ENCODE peak calls at places on chromosomes 6 and 20, in four cellular contexts. One of them, this sample, is unnamed.

GRCh38 chr6:25553502-25553901 is 98.5 kb upstream of the SCGN start:
- DNase-seq in GM10248: no peak
- DNase-seq in endothelial cell: no peak
- DNase-seq in uterus: no peak
- DNase-seq in this sample: no peak

GRCh38 chr6:148996815-148997214 is 250.0 kb downstream of the UST start:
- DNase-seq in GM10248: no peak
- DNase-seq in endothelial cell: no peak
- DNase-seq in uterus: no peak
- DNase-seq in this sample: no peak

GRCh38 chr6:113719545-113719944 is 137.6 kb upstream of the MARCKS start:
- DNase-seq in GM10248: no peak
- DNase-seq in endothelial cell: no peak
- DNase-seq in uterus: no peak
- DNase-seq in this sample: no peak

GRCh38 chr6:163335671-163336545 is 78.6 kb upstream of the QKI start:
- DNase-seq in GM10248: no peak
- DNase-seq in endothelial cell: peak
- DNase-seq in uterus: peak
- DNase-seq in this sample: no peak

GRCh38 chr20:19757487-19757972 is 528 bp upstream of the RIN2 start:
- DNase-seq in GM10248: no peak
- DNase-seq in endothelial cell: peak
- DNase-seq in uterus: peak
- DNase-seq in this sample: peak

GRCh38 chr6:43758617-43759050 is 11.4 kb upstream of the VEGFA start:
- DNase-seq in GM10248: peak
- DNase-seq in endothelial cell: peak
- DNase-seq in uterus: no peak
- DNase-seq in this sample: no peak

GRCh38 chr6:31351734-31352496 is 5.1 kb downstream of the HLA-B start:
- DNase-seq in GM10248: no peak
- DNase-seq in endothelial cell: no peak
- DNase-seq in uterus: no peak
- DNase-seq in this sample: no peak

GRCh38 chr20:50876816-50877215 is 54.4 kb downstream of the ADNP start:
- DNase-seq in GM10248: no peak
- DNase-seq in endothelial cell: no peak
- DNase-seq in uterus: no peak
- DNase-seq in this sample: no peak

GRCh38 chr6:35139924-35140524 is 1.1 kb downstream of the TCP11 start:
- DNase-seq in GM10248: peak
- DNase-seq in endothelial cell: peak
- DNase-seq in uterus: peak
- DNase-seq in this sample: no peak

GRCh38 chr20:23114018-23114417 is 27.9 kb upstream of the CD93 start:
- DNase-seq in GM10248: no peak
- DNase-seq in endothelial cell: no peak
- DNase-seq in uterus: no peak
- DNase-seq in this sample: no peak

GRCh38 chr20:35735828-35736470 is 6.1 kb downstream of the RBM39 start:
- DNase-seq in GM10248: no peak
- DNase-seq in endothelial cell: no peak
- DNase-seq in uterus: no peak
- DNase-seq in this sample: no peak

GRCh38 chr6:6583836-6584235 is 4.7 kb upstream of the LY86 start:
- DNase-seq in GM10248: no peak
- DNase-seq in endothelial cell: no peak
- DNase-seq in uterus: no peak
- DNase-seq in this sample: no peak

GRCh38 chr6:710601-711571 is 17.9 kb upstream of the EXOC2 start:
- DNase-seq in GM10248: peak
- DNase-seq in endothelial cell: peak
- DNase-seq in uterus: peak
- DNase-seq in this sample: peak

GRCh38 chr6:54609986-54610385 is 236.6 kb upstream of the FAM83B start:
- DNase-seq in GM10248: no peak
- DNase-seq in endothelial cell: no peak
- DNase-seq in uterus: no peak
- DNase-seq in this sample: no peak

GRCh38 chr6:79630883-79631799 is at the start of gene SH3BGRL2:
- DNase-seq in GM10248: peak
- DNase-seq in endothelial cell: peak
- DNase-seq in uterus: peak
- DNase-seq in this sample: peak

GRCh38 chr20:59783020-59784010 is 150.1 kb downstream of the SYCP2 start:
- DNase-seq in GM10248: peak
- DNase-seq in endothelial cell: peak
- DNase-seq in uterus: no peak
- DNase-seq in this sample: peak

GRCh38 chr6:123393333-123393732 is 243.4 kb downstream of the TRDN start:
- DNase-seq in GM10248: no peak
- DNase-seq in endothelial cell: no peak
- DNase-seq in uterus: no peak
- DNase-seq in this sample: no peak

GRCh38 chr20:44911264-44911921 is 1.5 kb downstream of the PABPC1L start:
- DNase-seq in GM10248: peak
- DNase-seq in endothelial cell: peak
- DNase-seq in uterus: no peak
- DNase-seq in this sample: no peak

GRCh38 chr6:111601875-111602274 is 3.8 kb downstream of the TRAF3IP2 start:
- DNase-seq in GM10248: no peak
- DNase-seq in endothelial cell: no peak
- DNase-seq in uterus: peak
- DNase-seq in this sample: no peak

GRCh38 chr6:45420083-45420908 is 42.6 kb upstream of the SUPT3H start:
- DNase-seq in GM10248: peak
- DNase-seq in endothelial cell: peak
- DNase-seq in uterus: no peak
- DNase-seq in this sample: no peak

GRCh38 chr20:49668181-49668877 is 45.3 kb downstream of the B4GALT5 start:
- DNase-seq in GM10248: peak
- DNase-seq in endothelial cell: no peak
- DNase-seq in uterus: no peak
- DNase-seq in this sample: no peak

GRCh38 chr20:25296094-25297093 is 48.5 kb downstream of the PYGB start:
- DNase-seq in GM10248: peak
- DNase-seq in endothelial cell: no peak
- DNase-seq in uterus: no peak
- DNase-seq in this sample: no peak

GRCh38 chr20:36720510-36720909 is 25.4 kb downstream of the NDRG3 start:
- DNase-seq in GM10248: no peak
- DNase-seq in endothelial cell: no peak
- DNase-seq in uterus: no peak
- DNase-seq in this sample: no peak

GRCh38 chr20:64253443-64253842 is 2.1 kb upstream of the PCMTD2 start:
- DNase-seq in GM10248: no peak
- DNase-seq in endothelial cell: no peak
- DNase-seq in uterus: no peak
- DNase-seq in this sample: no peak

GRCh38 chr20:49310695-49311094 is 32.8 kb upstream of the ZNFX1 start:
- DNase-seq in GM10248: no peak
- DNase-seq in endothelial cell: no peak
- DNase-seq in uterus: no peak
- DNase-seq in this sample: no peak

GRCh38 chr6:117829594-117830319 is 77.3 kb upstream of the SLC35F1 start:
- DNase-seq in GM10248: peak
- DNase-seq in endothelial cell: peak
- DNase-seq in uterus: no peak
- DNase-seq in this sample: no peak

GRCh38 chr20:63132715-63133471 is 83.0 kb downstream of the YTHDF1 start:
- DNase-seq in GM10248: no peak
- DNase-seq in endothelial cell: no peak
- DNase-seq in uterus: no peak
- DNase-seq in this sample: no peak

GRCh38 chr6:24630861-24631505 is 15.0 kb downstream of the KIAA0319 start:
- DNase-seq in GM10248: no peak
- DNase-seq in endothelial cell: no peak
- DNase-seq in uterus: no peak
- DNase-seq in this sample: no peak

GRCh38 chr6:30263734-30264133 is 50.5 kb upstream of the TRIM26 start:
- DNase-seq in GM10248: no peak
- DNase-seq in endothelial cell: no peak
- DNase-seq in uterus: no peak
- DNase-seq in this sample: no peak

DNA sequence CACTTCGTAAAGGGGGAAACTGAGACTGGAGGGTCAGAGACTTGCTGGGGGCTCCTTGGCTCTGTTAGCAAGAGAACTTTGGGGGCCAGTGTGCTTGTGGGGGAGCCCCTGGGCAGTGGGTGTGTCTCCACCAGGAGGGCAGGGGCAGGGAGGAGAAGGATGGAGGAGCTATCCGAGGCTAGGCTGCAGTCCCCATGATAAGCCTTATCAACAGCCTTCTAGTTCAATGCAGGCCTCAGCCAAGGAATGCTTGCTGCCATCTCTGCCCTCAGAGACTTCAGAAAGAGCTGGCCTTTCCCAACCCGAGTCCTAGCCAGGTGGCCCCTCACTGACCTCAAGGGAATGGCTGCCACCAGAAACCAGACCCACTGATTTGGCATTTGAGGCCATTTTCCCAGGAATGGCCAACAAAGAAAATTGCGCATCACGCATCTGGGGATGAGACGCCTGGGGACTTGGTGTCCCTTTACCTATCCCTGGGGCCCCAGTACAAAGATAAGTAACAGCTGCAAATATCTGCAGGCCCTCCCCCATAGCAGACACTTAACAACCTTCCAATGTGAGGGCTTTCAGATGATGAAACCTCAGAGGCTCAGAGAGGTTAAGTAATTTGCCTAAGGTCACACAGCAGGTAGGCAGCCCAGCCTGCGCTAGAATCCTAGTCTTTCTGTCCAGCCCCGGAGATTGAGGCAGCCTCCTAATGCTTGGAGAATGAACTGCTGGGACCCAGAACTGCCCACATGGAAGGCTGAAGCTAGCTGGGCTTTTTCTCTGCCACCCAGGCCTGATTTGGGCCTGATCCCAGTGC is 4.9 kb downstream of the TGM2 start:
- DNase-seq in GM10248: no peak
- DNase-seq in endothelial cell: no peak
- DNase-seq in uterus: no peak
- DNase-seq in this sample: no peak
- TF ChIP-seq CTCF in GM10248: no peak
- TF ChIP-seq CTCF in endothelial cell: no peak
- TF ChIP-seq CTCF in uterus: no peak
- TF ChIP-seq CTCF in this sample: no peak

GRCh38 chr6:146861716-146862115 is 262.9 kb downstream of the ADGB start:
- DNase-seq in GM10248: no peak
- DNase-seq in endothelial cell: no peak
- DNase-seq in uterus: no peak
- DNase-seq in this sample: no peak

GRCh38 chr6:146859206-146859605 is 260.4 kb downstream of the ADGB start:
- DNase-seq in GM10248: no peak
- DNase-seq in endothelial cell: no peak
- DNase-seq in uterus: no peak
- DNase-seq in this sample: no peak

GRCh38 chr6:146861029-146861563 is 262.3 kb downstream of the ADGB start:
- DNase-seq in GM10248: no peak
- DNase-seq in endothelial cell: no peak
- DNase-seq in uterus: no peak
- DNase-seq in this sample: no peak

GRCh38 chr6:146859795-146860495 is 261.2 kb downstream of the ADGB start:
- DNase-seq in GM10248: no peak
- DNase-seq in endothelial cell: no peak
- DNase-seq in uterus: no peak
- DNase-seq in this sample: no peak

DNA sequence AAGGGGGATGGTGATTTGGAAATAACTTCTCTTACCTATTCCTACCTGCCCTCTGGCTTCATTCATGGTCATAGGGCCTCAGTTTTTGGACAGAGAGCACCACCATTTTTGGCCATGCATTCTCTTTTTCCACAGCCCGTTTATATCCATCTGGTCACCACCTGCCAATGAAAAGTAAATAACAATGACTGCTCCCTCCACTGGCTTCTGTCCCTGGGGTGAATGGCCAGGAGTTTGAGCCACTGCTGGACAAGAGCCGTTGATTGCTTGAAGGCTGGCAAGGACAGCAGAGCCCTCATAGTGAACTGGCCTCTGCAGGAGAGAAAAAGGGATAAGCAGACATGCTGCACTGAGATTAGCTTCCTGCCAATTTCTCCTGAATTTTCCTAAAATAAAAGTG is 261.8 kb downstream of the ADGB start:
- DNase-seq in GM10248: no peak
- DNase-seq in endothelial cell: no peak
- DNase-seq in uterus: no peak
- DNase-seq in this sample: no peak
- TF ChIP-seq CTCF in GM10248: no peak
- TF ChIP-seq CTCF in endothelial cell: no peak
- TF ChIP-seq CTCF in uterus: no peak
- TF ChIP-seq CTCF in this sample: no peak

GRCh38 chr6:158810149-158811095 is 8.7 kb downstream of the EZR start:
- DNase-seq in GM10248: no peak
- DNase-seq in endothelial cell: no peak
- DNase-seq in uterus: no peak
- DNase-seq in this sample: no peak
- TF ChIP-seq CTCF in GM10248: no peak
- TF ChIP-seq CTCF in endothelial cell: no peak
- TF ChIP-seq CTCF in uterus: no peak
- TF ChIP-seq CTCF in this sample: no peak

DNA sequence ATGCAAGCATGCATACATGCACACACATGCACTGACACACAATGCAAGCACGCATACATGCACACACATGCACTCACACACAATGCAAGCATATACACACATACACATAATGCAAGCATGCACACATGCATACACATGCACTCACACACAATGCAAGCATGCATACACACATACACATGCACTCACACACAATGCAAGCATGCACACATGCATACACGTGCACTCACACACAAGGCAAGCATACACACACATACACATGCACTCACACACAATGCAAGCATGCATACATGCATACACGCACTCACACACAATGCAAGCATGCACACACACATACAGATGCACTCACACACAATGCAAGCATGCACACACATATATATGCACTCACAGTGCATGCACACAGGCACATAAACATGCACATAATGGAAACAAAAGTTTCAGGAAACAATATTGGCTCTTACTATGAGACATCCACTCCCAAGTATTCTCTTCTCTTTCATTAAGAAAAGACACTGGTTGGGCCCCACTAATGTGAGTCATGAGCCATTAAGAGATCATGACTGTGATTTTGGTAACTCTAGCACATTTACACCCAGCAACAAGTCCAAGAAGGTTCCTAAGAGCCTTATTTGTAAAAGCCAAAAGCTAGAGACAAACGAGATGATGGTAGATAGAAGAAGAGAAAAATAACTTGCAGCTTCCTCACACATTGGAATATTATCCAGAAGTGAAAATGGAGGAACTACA is 22.2 kb downstream of the APCDD1L start:
- DNase-seq in GM10248: no peak
- DNase-seq in endothelial cell: no peak
- DNase-seq in uterus: no peak
- DNase-seq in this sample: no peak
- TF ChIP-seq CTCF in GM10248: no peak
- TF ChIP-seq CTCF in endothelial cell: no peak
- TF ChIP-seq CTCF in uterus: no peak
- TF ChIP-seq CTCF in this sample: no peak